ENCODE peak calls at places on chromosomes 2 and 18, in seven cellular contexts. J is aorta, Y is tibial nerve, V is right atrium auricular region, H is AG10803, I is GM23248, F is foreskin fibroblast. B is an unnamed sample.

GRCh38 chr18:12921178-12921577 is 26.6 kb upstream of the SEH1L start:
- DNase-seq in J (no peak), Y (no peak), V (no peak), H (no peak), I (no peak), F (no peak), B (no peak)

GRCh38 chr18:75173125-75173432 is 35.9 kb downstream of the PTGR3 start:
- DNase-seq in J (no peak), Y (no peak), V (peak; percentile 43), H (no peak), I (no peak), F (peak; percentile 24), B (no peak)

GRCh38 chr2:172091626-172092566 is 6.6 kb downstream of the DLX1 start:
- DNase-seq in J (no peak), Y (no peak), V (no peak), H (no peak), I (no peak), F (no peak), B (no peak)

GRCh38 chr2:6909431-6910385 is 7.5 kb upstream of the RNF144A start:
- DNase-seq in J (no peak), Y (no peak), V (no peak), H (no peak), I (no peak), F (no peak), B (no peak)

GRCh38 chr18:11518788-11519685 is 90.4 kb upstream of the SLC35G4 start:
- DNase-seq in J (no peak), Y (no peak), V (no peak), H (peak; percentile 33), I (peak; percentile 46), F (peak; percentile 44), B (no peak)

GRCh38 chr2:17611036-17611435 is 70.5 kb downstream of the VSNL1 start:
- DNase-seq in J (no peak), Y (no peak), V (no peak), H (no peak), I (no peak), F (no peak), B (no peak)

GRCh38 chr2:231937057-231937456 is 10.9 kb upstream of the NPPC start:
- DNase-seq in J (no peak), Y (no peak), V (peak; percentile 52), H (no peak), I (no peak), F (no peak), B (no peak)

GRCh38 chr2:47173986-47174730 is 19.1 kb upstream of the STPG4 start:
- DNase-seq in J (no peak), Y (no peak), V (no peak), H (no peak), I (peak; percentile 62), F (no peak), B (no peak)

GRCh38 chr2:199366406-199366805 is 91.3 kb downstream of the SATB2 start:
- DNase-seq in J (no peak), Y (no peak), V (no peak), H (no peak), I (no peak), F (no peak), B (no peak)

GRCh38 chr2:28608061-28608828 is 112.4 kb downstream of the PLB1 start:
- DNase-seq in J (peak; percentile 59), Y (no peak), V (no peak), H (no peak), I (no peak), F (no peak), B (no peak)

GRCh38 chr2:96876036-96876810 is 6.3 kb upstream of the SEMA4C start:
- DNase-seq in J (no peak), Y (no peak), V (no peak), H (no peak), I (peak; percentile 45), F (peak; percentile 73), B (no peak)

GRCh38 chr2:216243026-216243425 is 129.3 kb downstream of the MARCHF4 start:
- DNase-seq in J (no peak), Y (no peak), V (no peak), H (no peak), I (no peak), F (no peak), B (no peak)

GRCh38 chr2:241902357-241902991 is 32.9 kb downstream of the RTP5 start:
- DNase-seq in J (peak; percentile 75), Y (peak; percentile 12), V (no peak), H (no peak), I (no peak), F (no peak), B (no peak)

GRCh38 chr2:220162320-220162719 is 534.9 kb downstream of the SLC4A3 start:
- DNase-seq in J (no peak), Y (no peak), V (no peak), H (peak; percentile 56), I (peak; percentile 66), F (peak; percentile 72), B (no peak)

GRCh38 chr2:5959836-5960820 is 267.9 kb downstream of the SOX11 start:
- DNase-seq in J (no peak), Y (no peak), V (peak; percentile 28), H (no peak), I (no peak), F (no peak), B (no peak)

GRCh38 chr2:153584244-153584643 is 105.7 kb upstream of the RPRM start:
- DNase-seq in J (no peak), Y (no peak), V (no peak), H (no peak), I (no peak), F (no peak), B (no peak)

GRCh38 chr2:113268621-113269360 is 9.9 kb downstream of the PAX8 start:
- DNase-seq in J (no peak), Y (no peak), V (no peak), H (no peak), I (no peak), F (no peak), B (no peak)

GRCh38 chr2:7007846-7008741 is 90.9 kb downstream of the RNF144A start:
- DNase-seq in J (peak; percentile 87), Y (peak; percentile 91), V (peak; percentile 77), H (peak; percentile 45), I (peak; percentile 15), F (peak; percentile 33), B (peak; percentile 95)

GRCh38 chr2:121063471-121063870 is 221.5 kb downstream of the TFCP2L1 start:
- DNase-seq in J (no peak), Y (no peak), V (no peak), H (peak; percentile 15), I (peak; percentile 74), F (no peak), B (no peak)

GRCh38 chr2:165198181-165198580 is 5.7 kb downstream of the SCN3A start:
- DNase-seq in J (no peak), Y (no peak), V (no peak), H (no peak), I (no peak), F (no peak), B (no peak)

GRCh38 chr2:165208094-165208493 is 4.2 kb upstream of the SCN3A start:
- DNase-seq in J (no peak), Y (no peak), V (no peak), H (no peak), I (no peak), F (no peak), B (no peak)

GRCh38 chr2:165205865-165206264 is 2.0 kb upstream of the SCN3A start:
- DNase-seq in J (no peak), Y (no peak), V (no peak), H (no peak), I (no peak), F (no peak), B (no peak)

GRCh38 chr2:165202230-165202629 is 1.6 kb downstream of the SCN3A start:
- DNase-seq in J (no peak), Y (no peak), V (no peak), H (no peak), I (no peak), F (no peak), B (no peak)

DNA sequence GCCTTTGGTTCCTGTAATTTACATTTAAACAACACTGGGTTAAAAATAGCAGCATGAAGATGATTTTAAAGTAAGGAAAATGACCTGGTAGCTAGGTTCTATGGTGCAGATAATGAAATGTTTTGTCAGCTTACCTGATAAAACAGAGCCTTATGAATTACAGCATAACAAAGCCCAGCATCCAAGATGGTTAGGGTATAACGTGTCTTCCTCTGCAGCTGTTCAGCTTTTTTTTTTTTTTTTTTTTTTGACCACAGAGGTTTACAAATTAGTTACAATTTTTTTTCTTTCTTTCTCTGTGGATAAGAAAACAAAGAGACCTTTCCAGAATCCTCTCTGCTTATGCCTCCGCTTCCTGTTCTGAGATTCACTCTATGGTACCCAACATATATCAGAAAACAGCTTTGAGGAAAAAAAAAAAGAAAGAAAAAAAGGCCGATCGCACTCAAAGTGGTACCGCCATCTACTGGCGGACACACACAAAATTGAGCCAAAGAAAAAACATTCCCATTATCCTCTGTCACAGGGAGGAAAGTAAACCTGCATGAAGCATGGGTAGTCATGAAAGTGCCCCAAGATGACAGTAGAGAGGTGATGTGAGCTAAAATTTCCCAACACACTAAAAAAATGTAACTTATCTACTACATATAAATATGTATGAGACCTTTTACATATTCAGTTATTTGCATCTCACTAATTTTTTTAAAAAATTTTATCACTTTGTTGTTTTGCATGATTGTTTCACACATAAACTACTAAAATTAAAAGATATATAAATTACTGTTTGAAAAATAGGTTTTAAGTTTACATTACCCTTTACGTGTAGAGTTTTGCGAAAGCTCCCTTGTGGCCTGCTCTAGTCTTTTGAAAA is at the start of gene SCN3A:
- DNase-seq in J (no peak), Y (no peak), V (no peak), H (peak; percentile 42), I (peak; percentile 69), F (peak; percentile 65), B (peak; percentile 39)
- H3K4me3 ChIP-seq in J (no peak within 1 kb of the TSS), Y (no peak within 1 kb of the TSS), V (no peak within 1 kb of the TSS), H (no peak within 1 kb of the TSS), I (no peak within 1 kb of the TSS), F (no peak within 1 kb of the TSS), B (peak within 1 kb of the TSS; percentile 16)

DNA sequence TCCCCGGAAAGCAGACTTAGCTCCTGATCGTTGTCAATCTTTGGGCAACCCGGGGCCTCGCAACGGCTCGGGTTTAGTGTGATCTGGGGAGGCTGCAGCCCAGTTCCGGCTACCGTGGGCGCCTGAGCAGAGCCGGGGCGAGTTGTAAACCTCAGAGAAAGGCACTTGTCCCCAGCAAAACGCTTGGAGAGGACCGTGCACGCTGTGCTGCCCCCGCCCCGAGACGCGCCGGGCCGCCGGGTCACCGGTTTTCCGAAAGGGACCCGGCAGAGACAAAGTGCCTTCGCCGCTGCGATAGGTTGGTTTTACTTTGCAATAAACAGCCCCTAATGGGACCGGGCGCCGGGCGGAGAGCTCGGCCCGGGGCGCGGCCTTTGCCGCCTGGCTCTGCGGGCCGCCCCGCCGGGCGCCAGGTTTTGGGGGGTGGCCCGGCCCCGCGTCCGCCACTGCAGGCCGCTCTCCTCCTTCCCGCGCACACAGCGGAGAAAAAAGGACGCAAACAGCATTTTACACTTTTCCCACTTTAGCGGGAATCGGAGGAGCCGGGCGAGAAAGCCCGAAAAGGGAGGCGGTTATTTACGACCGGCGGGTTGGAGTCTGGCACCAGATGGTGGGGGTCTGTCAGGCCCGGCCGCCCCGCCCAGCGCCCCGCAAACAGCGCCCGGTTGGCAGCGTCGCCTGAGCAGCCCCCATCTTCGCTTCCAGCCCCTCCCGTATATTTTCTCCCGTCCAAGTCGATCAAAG is 136.0 kb downstream of the INSIG2 start:
- DNase-seq in J (no peak), Y (no peak), V (no peak), H (peak; percentile 21), I (peak; percentile 74), F (peak; percentile 48), B (no peak)
- H3K4me3 ChIP-seq in J (no peak overlapping the region), Y (peak overlapping the region; percentile 42), V (no peak overlapping the region), H (peak overlapping the region; percentile 55), I (peak overlapping the region; percentile 78), F (peak overlapping the region; percentile 36), B (peak overlapping the region; percentile 41)

GRCh38 chr18:70287731-70288130 is 1.1 kb upstream of the SOCS6 start:
- DNase-seq in J (no peak), Y (no peak), V (no peak), H (no peak), I (no peak), F (no peak), B (no peak)
- H3K4me3 ChIP-seq in J (no peak overlapping the region), Y (no peak overlapping the region), V (no peak overlapping the region), H (peak overlapping the region; percentile 66), I (peak overlapping the region; percentile 84), F (peak overlapping the region; percentile 62), B (no peak overlapping the region)

GRCh38 chr2:156800781-156801366 is 364.7 kb downstream of the GPD2 start:
- DNase-seq in J (no peak), Y (no peak), V (no peak), H (no peak), I (no peak), F (no peak), B (no peak)
- H3K4me3 ChIP-seq in J (no peak overlapping the region), Y (no peak overlapping the region), V (no peak overlapping the region), H (no peak overlapping the region), I (no peak overlapping the region), F (no peak overlapping the region), B (peak overlapping the region; percentile 25)

B was measured in astrocyte of the cerebellum.